ENCODE peak calls at places on chromosomes 4 and X, in five cellular contexts. One of them, this sample, is unnamed.
A peak's percentile ranks its signal among the peaks of the same experiment; 100 is the strongest.

GRCh38 chr4:80385397-80386280 is 50.1 kb downstream of the CFAP299 start:
- DNase-seq in LNCaP clone FGC: no peak
- DNase-seq in HCT116: no peak
- DNase-seq in fibroblast of lung: no peak
- DNase-seq in foreskin fibroblast: no peak
- DNase-seq in this sample: no peak

GRCh38 chrX:141220342-141221008 is 21.8 kb downstream of the SPANXC start:
- DNase-seq in LNCaP clone FGC: no peak
- DNase-seq in HCT116: no peak
- DNase-seq in fibroblast of lung: peak; percentile 65
- DNase-seq in foreskin fibroblast: peak; percentile 13
- DNase-seq in this sample: no peak

GRCh38 chr4:172485007-172485406 is 671.8 kb downstream of the GALNTL6 start:
- DNase-seq in LNCaP clone FGC: no peak
- DNase-seq in HCT116: no peak
- DNase-seq in fibroblast of lung: no peak
- DNase-seq in foreskin fibroblast: no peak
- DNase-seq in this sample: no peak

GRCh38 chr4:42917316-42917715 is 24.8 kb downstream of the GRXCR1 start:
- DNase-seq in LNCaP clone FGC: no peak
- DNase-seq in HCT116: no peak
- DNase-seq in fibroblast of lung: no peak
- DNase-seq in foreskin fibroblast: no peak
- DNase-seq in this sample: no peak

GRCh38 chrX:112643721-112644120 is 36.0 kb downstream of the LHFPL1 start:
- DNase-seq in LNCaP clone FGC: no peak
- DNase-seq in HCT116: no peak
- DNase-seq in fibroblast of lung: no peak
- DNase-seq in foreskin fibroblast: no peak
- DNase-seq in this sample: no peak

GRCh38 chr4:88600129-88600849 is 8.0 kb downstream of the HERC3 start:
- DNase-seq in LNCaP clone FGC: peak; percentile 97
- DNase-seq in HCT116: no peak
- DNase-seq in fibroblast of lung: peak; percentile 67
- DNase-seq in foreskin fibroblast: peak; percentile 34
- DNase-seq in this sample: no peak

GRCh38 chr4:37561803-37562207 is 124.4 kb downstream of the RELL1 start:
- DNase-seq in LNCaP clone FGC: no peak
- DNase-seq in HCT116: no peak
- DNase-seq in fibroblast of lung: peak; percentile 5
- DNase-seq in foreskin fibroblast: no peak
- DNase-seq in this sample: no peak

GRCh38 chr4:12584116-12584875 is 899.8 kb downstream of the RAB28 start:
- DNase-seq in LNCaP clone FGC: no peak
- DNase-seq in HCT116: no peak
- DNase-seq in fibroblast of lung: no peak
- DNase-seq in foreskin fibroblast: no peak
- DNase-seq in this sample: no peak

GRCh38 chrX:84340981-84341380 is 153.0 kb upstream of the RPS6KA6 start:
- DNase-seq in LNCaP clone FGC: no peak
- DNase-seq in HCT116: no peak
- DNase-seq in fibroblast of lung: no peak
- DNase-seq in foreskin fibroblast: peak; percentile 9
- DNase-seq in this sample: no peak

GRCh38 chr4:169621754-169622481 is 1.5 kb downstream of the CLCN3 start:
- DNase-seq in LNCaP clone FGC: no peak
- DNase-seq in HCT116: no peak
- DNase-seq in fibroblast of lung: peak; percentile 91
- DNase-seq in foreskin fibroblast: peak; percentile 52
- DNase-seq in this sample: no peak

GRCh38 chrX:130330706-130331105 is 9.0 kb upstream of the SLC25A14 start:
- DNase-seq in LNCaP clone FGC: peak; percentile 41
- DNase-seq in HCT116: peak; percentile 64
- DNase-seq in fibroblast of lung: peak; percentile 47
- DNase-seq in foreskin fibroblast: peak; percentile 9
- DNase-seq in this sample: no peak

GRCh38 chrX:122850326-122850725 is 333.8 kb upstream of the GRIA3 start:
- DNase-seq in LNCaP clone FGC: no peak
- DNase-seq in HCT116: no peak
- DNase-seq in fibroblast of lung: no peak
- DNase-seq in foreskin fibroblast: no peak
- DNase-seq in this sample: no peak

GRCh38 chr4:110515676-110516075 is 39.7 kb downstream of the ENPEP start:
- DNase-seq in LNCaP clone FGC: no peak
- DNase-seq in HCT116: no peak
- DNase-seq in fibroblast of lung: no peak
- DNase-seq in foreskin fibroblast: no peak
- DNase-seq in this sample: no peak

GRCh38 chrX:155997436-155997835 is at the start of gene IL9R:
- DNase-seq in LNCaP clone FGC: no peak
- DNase-seq in HCT116: no peak
- DNase-seq in fibroblast of lung: no peak
- DNase-seq in foreskin fibroblast: no peak
- DNase-seq in this sample: no peak

GRCh38 chr4:72383439-72383838 is 185.6 kb downstream of the ADAMTS3 start:
- DNase-seq in LNCaP clone FGC: no peak
- DNase-seq in HCT116: no peak
- DNase-seq in fibroblast of lung: peak; percentile 51
- DNase-seq in foreskin fibroblast: peak; percentile 29
- DNase-seq in this sample: no peak

GRCh38 chr4:99436976-99437655 is 2.0 kb upstream of the ADH7 start:
- DNase-seq in LNCaP clone FGC: no peak
- DNase-seq in HCT116: no peak
- DNase-seq in fibroblast of lung: no peak
- DNase-seq in foreskin fibroblast: peak; percentile 18
- DNase-seq in this sample: no peak

GRCh38 chr4:153218961-153219360 is 14.7 kb downstream of the TRIM2 start:
- DNase-seq in LNCaP clone FGC: no peak
- DNase-seq in HCT116: no peak
- DNase-seq in fibroblast of lung: no peak
- DNase-seq in foreskin fibroblast: no peak
- DNase-seq in this sample: no peak

DNA sequence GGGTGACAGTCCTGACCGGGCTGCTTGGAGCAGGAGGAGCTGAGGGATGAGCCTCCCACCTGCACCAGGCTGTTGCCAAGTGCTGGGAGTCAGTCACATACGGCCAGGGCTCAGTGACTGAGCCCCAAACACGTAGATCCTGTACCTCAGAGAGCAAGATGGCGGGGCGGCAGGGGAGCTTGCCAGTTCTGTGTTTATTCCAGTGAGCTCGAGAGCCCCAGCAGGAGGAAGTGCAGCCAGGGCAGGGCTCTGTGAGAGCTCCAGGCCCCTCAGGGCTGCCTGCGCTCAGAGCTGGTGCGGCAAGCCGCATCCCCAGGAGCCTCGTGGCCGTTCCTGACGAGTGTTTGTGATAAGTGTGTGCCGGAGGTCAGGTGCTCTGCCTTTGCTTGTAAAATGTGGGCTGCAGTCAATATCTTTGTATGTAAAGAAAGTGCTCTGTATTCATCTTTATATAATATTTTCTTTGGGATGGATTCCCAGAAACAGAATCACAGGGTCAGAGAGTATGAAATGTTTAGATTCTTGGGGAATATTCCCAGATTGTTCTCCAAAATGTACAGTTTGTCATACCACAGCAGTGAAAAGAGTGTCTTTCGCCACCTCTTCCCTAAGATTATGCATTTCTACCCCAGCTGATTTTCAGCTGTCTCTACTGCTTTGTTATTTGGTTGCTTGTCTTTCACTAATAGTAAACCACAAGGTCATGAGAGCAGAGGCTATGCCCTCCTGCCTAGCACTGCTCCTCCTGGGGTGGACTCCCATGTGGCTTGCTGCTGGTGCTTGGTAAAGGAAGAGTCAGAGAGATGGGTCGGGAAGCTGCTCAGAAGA is 50.3 kb downstream of the NELFA start:
- DNase-seq in LNCaP clone FGC: no peak
- DNase-seq in HCT116: no peak
- DNase-seq in fibroblast of lung: peak; percentile 64
- DNase-seq in foreskin fibroblast: no peak
- DNase-seq in this sample: no peak
- H3K4me3 ChIP-seq in LNCaP clone FGC: no peak overlapping the region
- H3K4me3 ChIP-seq in HCT116: no peak overlapping the region
- H3K4me3 ChIP-seq in fibroblast of lung: no peak overlapping the region
- H3K4me3 ChIP-seq in foreskin fibroblast: no peak overlapping the region
- H3K4me3 ChIP-seq in this sample: no peak overlapping the region

GRCh38 chr4:5887011-5887360 is 5.9 kb downstream of the CRMP1 start:
- DNase-seq in LNCaP clone FGC: no peak
- DNase-seq in HCT116: no peak
- DNase-seq in fibroblast of lung: no peak
- DNase-seq in foreskin fibroblast: no peak
- DNase-seq in this sample: no peak
- H3K4me3 ChIP-seq in LNCaP clone FGC: no peak overlapping the region
- H3K4me3 ChIP-seq in HCT116: no peak overlapping the region
- H3K4me3 ChIP-seq in fibroblast of lung: no peak overlapping the region
- H3K4me3 ChIP-seq in foreskin fibroblast: no peak overlapping the region
- H3K4me3 ChIP-seq in this sample: peak overlapping the region; percentile 91

GRCh38 chr4:140098481-140099132 is 55.4 kb downstream of the MAML3 start:
- DNase-seq in LNCaP clone FGC: no peak
- DNase-seq in HCT116: peak; percentile 64
- DNase-seq in fibroblast of lung: peak; percentile 79
- DNase-seq in foreskin fibroblast: peak; percentile 68
- DNase-seq in this sample: no peak

GRCh38 chr4:140095694-140096482 is 58.1 kb downstream of the MAML3 start:
- DNase-seq in LNCaP clone FGC: no peak
- DNase-seq in HCT116: peak; percentile 62
- DNase-seq in fibroblast of lung: peak; percentile 97
- DNase-seq in foreskin fibroblast: peak; percentile 83
- DNase-seq in this sample: no peak

GRCh38 chr4:140096921-140097320 is 57.1 kb downstream of the MAML3 start:
- DNase-seq in LNCaP clone FGC: no peak
- DNase-seq in HCT116: no peak
- DNase-seq in fibroblast of lung: peak; percentile 65
- DNase-seq in foreskin fibroblast: no peak
- DNase-seq in this sample: no peak

GRCh38 chr4:140096483-140096861 is 57.5 kb downstream of the MAML3 start:
- DNase-seq in LNCaP clone FGC: no peak
- DNase-seq in HCT116: no peak
- DNase-seq in fibroblast of lung: no peak
- DNase-seq in foreskin fibroblast: no peak
- DNase-seq in this sample: no peak

DNA sequence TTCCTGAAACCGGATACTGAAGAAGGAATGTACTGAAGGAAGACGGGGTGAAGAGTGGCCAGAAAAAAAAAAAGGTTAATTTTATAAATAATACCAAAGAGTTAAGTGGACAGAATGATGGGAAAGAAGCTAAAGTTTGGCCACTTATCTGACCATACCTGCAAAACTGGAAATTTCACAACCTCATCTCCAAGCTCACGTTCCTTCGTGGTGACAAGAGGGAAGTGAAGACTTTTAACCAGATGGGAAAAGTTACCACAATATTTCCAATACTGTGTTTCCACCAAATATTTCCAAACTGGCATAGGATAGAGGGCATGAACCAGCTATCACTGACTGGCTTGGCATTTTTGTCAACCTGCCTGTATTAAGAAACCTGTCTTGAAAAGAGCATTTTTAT is 56.4 kb downstream of the MAML3 start:
- DNase-seq in LNCaP clone FGC: peak; percentile 44
- DNase-seq in HCT116: no peak
- DNase-seq in fibroblast of lung: no peak
- DNase-seq in foreskin fibroblast: no peak
- DNase-seq in this sample: no peak
- H3K4me3 ChIP-seq in LNCaP clone FGC: no peak overlapping the region
- H3K4me3 ChIP-seq in HCT116: no peak overlapping the region
- H3K4me3 ChIP-seq in fibroblast of lung: no peak overlapping the region
- H3K4me3 ChIP-seq in foreskin fibroblast: no peak overlapping the region
- H3K4me3 ChIP-seq in this sample: no peak overlapping the region

GRCh38 chr4:6601661-6602250 is 26.8 kb downstream of the MAN2B2 start:
- DNase-seq in LNCaP clone FGC: no peak
- DNase-seq in HCT116: no peak
- DNase-seq in fibroblast of lung: no peak
- DNase-seq in foreskin fibroblast: no peak
- DNase-seq in this sample: no peak
- H3K4me3 ChIP-seq in LNCaP clone FGC: no peak overlapping the region
- H3K4me3 ChIP-seq in HCT116: no peak overlapping the region
- H3K4me3 ChIP-seq in fibroblast of lung: no peak overlapping the region
- H3K4me3 ChIP-seq in foreskin fibroblast: no peak overlapping the region
- H3K4me3 ChIP-seq in this sample: no peak overlapping the region

DNA sequence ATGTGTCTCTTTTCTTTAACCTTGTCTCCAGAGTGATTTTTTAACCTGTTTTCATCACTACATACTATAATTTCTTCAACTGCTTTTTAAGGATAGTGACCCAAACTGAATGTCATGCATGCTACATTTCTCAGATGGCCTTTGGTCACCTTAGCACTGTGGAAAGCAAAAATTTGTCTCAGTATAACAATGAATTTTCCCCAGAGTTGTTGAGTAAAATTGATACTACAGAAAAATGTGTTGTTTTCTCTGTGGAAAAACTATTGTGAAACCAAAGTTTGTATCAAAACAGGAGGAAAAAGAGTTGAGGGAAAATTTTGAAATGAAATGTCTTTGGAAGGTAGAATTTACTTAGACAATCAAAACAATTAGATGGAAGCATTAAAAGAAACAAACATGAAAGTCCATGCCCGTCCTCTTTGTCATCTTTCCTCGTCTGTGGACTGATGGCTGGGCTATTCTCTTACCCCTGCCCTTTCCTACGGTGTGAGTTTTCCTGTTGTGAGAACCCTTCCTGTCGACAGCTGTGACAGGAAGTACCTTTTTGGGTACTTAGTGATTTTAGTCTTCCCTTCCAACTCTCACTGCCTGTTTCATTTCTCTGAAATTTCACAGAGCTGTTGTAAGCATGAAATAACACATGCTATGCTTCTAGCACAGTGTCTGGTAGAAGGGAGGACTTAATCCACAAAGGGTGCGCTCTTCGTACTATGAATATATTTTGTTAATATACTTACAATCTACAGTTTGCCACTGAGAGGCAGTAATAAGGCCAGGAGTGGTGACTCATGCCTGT is 50.8 kb downstream of the LRP2BP start:
- DNase-seq in LNCaP clone FGC: no peak
- DNase-seq in HCT116: no peak
- DNase-seq in fibroblast of lung: no peak
- DNase-seq in foreskin fibroblast: no peak
- DNase-seq in this sample: no peak
- H3K4me3 ChIP-seq in LNCaP clone FGC: no peak overlapping the region
- H3K4me3 ChIP-seq in HCT116: no peak overlapping the region
- H3K4me3 ChIP-seq in fibroblast of lung: no peak overlapping the region
- H3K4me3 ChIP-seq in foreskin fibroblast: no peak overlapping the region
- H3K4me3 ChIP-seq in this sample: no peak overlapping the region

DNA sequence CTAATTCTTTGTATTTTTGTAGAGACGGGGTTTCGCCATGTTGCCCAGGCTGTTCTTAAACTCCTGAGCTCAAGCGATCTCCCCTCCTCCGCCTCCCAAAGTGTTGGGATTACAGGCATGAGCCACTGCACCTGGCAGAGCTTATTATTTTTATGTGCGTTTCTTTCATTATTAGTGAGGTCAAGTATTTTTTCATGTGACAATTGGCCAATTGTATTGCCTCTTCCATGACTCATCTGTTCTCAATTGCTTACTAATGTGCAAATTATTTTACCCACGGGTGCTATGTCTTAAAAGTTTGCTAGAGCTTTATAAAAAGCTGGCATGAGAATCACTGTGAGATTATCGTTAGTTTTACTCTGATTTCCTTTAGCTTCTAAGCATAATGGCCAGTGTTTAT is 13.0 kb upstream of the ARX start:
- DNase-seq in LNCaP clone FGC: no peak
- DNase-seq in HCT116: no peak
- DNase-seq in fibroblast of lung: peak; percentile 38
- DNase-seq in foreskin fibroblast: no peak
- DNase-seq in this sample: no peak
- H3K4me3 ChIP-seq in LNCaP clone FGC: no peak overlapping the region
- H3K4me3 ChIP-seq in HCT116: no peak overlapping the region
- H3K4me3 ChIP-seq in fibroblast of lung: no peak overlapping the region
- H3K4me3 ChIP-seq in foreskin fibroblast: no peak overlapping the region
- H3K4me3 ChIP-seq in this sample: no peak overlapping the region

GRCh38 chr4:15906024-15906443 is 32.5 kb downstream of the FGFBP1 start:
- DNase-seq in LNCaP clone FGC: no peak
- DNase-seq in HCT116: peak; percentile 95
- DNase-seq in fibroblast of lung: no peak
- DNase-seq in foreskin fibroblast: no peak
- DNase-seq in this sample: peak; percentile 37
- H3K4me3 ChIP-seq in LNCaP clone FGC: no peak overlapping the region
- H3K4me3 ChIP-seq in HCT116: peak overlapping the region; percentile 18
- H3K4me3 ChIP-seq in fibroblast of lung: no peak overlapping the region
- H3K4me3 ChIP-seq in foreskin fibroblast: no peak overlapping the region
- H3K4me3 ChIP-seq in this sample: no peak overlapping the region

This sample was measured in iPS DF 6.9.